ENCODE peak calls at places on chromosomes 13 and 19, in four cellular contexts. H is HepG2, Y is GM12878, Q is K562. F is an unnamed sample.

GRCh38 chr19:41753159-41753558 is 2.2 kb upstream of the CEACAM6 start:
- DNase-seq in H (peak; percentile 6), Q (peak; percentile 69), Y (no peak), F (peak; percentile 85)

GRCh38 chr13:51793570-51794273 is 10.2 kb downstream of the DHRS12 start:
- DNase-seq in Y (peak; percentile 70), Q (peak; percentile 29), H (no peak), F (no peak)

GRCh38 chr13:20197361-20197834 is 4.7 kb upstream of the GJB2 start:
- DNase-seq in H (peak; percentile 41), Q (peak; percentile 17), Y (no peak), F (no peak)

GRCh38 chr19:45769054-45769782 is at the start of gene SIX5:
- DNase-seq in Q (peak; percentile 95), Y (peak; percentile 89), H (peak; percentile 95), F (peak; percentile 96)

GRCh38 chr19:47676811-47677210 is 36.4 kb upstream of the EHD2 start:
- DNase-seq in Y (no peak), H (no peak), Q (no peak), F (no peak)

GRCh38 chr13:89457977-89458376 is 1786.8 kb downstream of the SLITRK5 start:
- DNase-seq in H (no peak), Y (no peak), Q (no peak), F (no peak)

GRCh38 chr19:9835507-9835949 is 410 bp downstream of the PIN1 start:
- DNase-seq in H (no peak), Q (no peak), Y (no peak), F (no peak)

GRCh38 chr13:31236211-31236786 is 36.5 kb downstream of the B3GLCT start:
- DNase-seq in Y (no peak), H (peak; percentile 31), Q (peak; percentile 14), F (no peak)

GRCh38 chr19:43623889-43624670 is 4.7 kb upstream of the ZNF428 start:
- DNase-seq in Y (no peak), H (no peak), Q (peak; percentile 93), F (peak; percentile 86)

GRCh38 chr13:81058211-81058915 is 717.4 kb upstream of the SPRY2 start:
- DNase-seq in Q (no peak), H (no peak), Y (no peak), F (no peak)

GRCh38 chr19:18590273-18591272 is 2.0 kb downstream of the REX1BD start:
- DNase-seq in Y (no peak), H (peak; percentile 76), Q (peak; percentile 74), F (peak; percentile 93)

GRCh38 chr13:30301827-30302226 is 5.5 kb downstream of the KATNAL1 start:
- DNase-seq in H (no peak), Y (no peak), Q (no peak), F (no peak)

GRCh38 chr13:64248371-64249065 is 2832.9 kb upstream of the PCDH20 start:
- DNase-seq in H (no peak), Q (no peak), Y (no peak), F (no peak)

GRCh38 chr13:49996166-49996915 is 501 bp upstream of the TRIM13 start:
- DNase-seq in Q (peak; percentile 87), H (peak; percentile 56), Y (peak; percentile 39), F (peak; percentile 89)

GRCh38 chr19:14516048-14516534 is 2.1 kb downstream of the DNAJB1 start:
- DNase-seq in Q (no peak), Y (no peak), H (no peak), F (no peak)

GRCh38 chr13:102914629-102914935 is 68.8 kb downstream of the ERCC5 start:
- DNase-seq in Q (no peak), Y (no peak), H (no peak), F (no peak)

GRCh38 chr19:19777692-19778091 is 43.9 kb downstream of the ZNF506 start:
- DNase-seq in H (no peak), Y (no peak), Q (no peak), F (no peak)

GRCh38 chr19:44573647-44574046 is 39.7 kb upstream of the IGSF23 start:
- DNase-seq in Q (no peak), Y (no peak), H (no peak), F (no peak)

GRCh38 chr19:14519860-14520407 is 1.7 kb upstream of the DNAJB1 start:
- DNase-seq in Q (no peak), Y (no peak), H (peak; percentile 99), F (no peak)

GRCh38 chr19:54029930-54030490 is 33.7 kb downstream of the VSTM1 start:
- DNase-seq in Q (peak; percentile 63), H (peak; percentile 72), Y (no peak), F (peak; percentile 50)

GRCh38 chr19:40592170-40592569 is 9.0 kb upstream of the LTBP4 start:
- DNase-seq in Y (no peak), H (peak; percentile 36), Q (no peak), F (no peak)

GRCh38 chr13:112452380-112453206 is 76.4 kb downstream of the SPACA7 start:
- DNase-seq in H (no peak), Y (no peak), Q (no peak), F (no peak)

GRCh38 chr19:10566658-10567410 is 1.0 kb upstream of the KRI1 start:
- DNase-seq in Y (peak; percentile 82), H (no peak), Q (no peak), F (no peak)

GRCh38 chr19:29544656-29545360 is 19.0 kb downstream of the VSTM2B start:
- DNase-seq in H (no peak), Q (no peak), Y (no peak), F (peak; percentile 31)

GRCh38 chr13:50400930-50401553 is 385.8 kb downstream of the KCNRG start:
- DNase-seq in Y (no peak), H (peak; percentile 5), Q (no peak), F (no peak)

GRCh38 chr19:31347828-31348314 is 1.4 kb downstream of the TSHZ3 start:
- DNase-seq in H (no peak), Q (no peak), Y (no peak), F (no peak)

GRCh38 chr19:35056513-35057063 is 15.1 kb downstream of the HPN start:
- DNase-seq in H (no peak), Y (no peak), Q (no peak), F (no peak)
- TF ChIP-seq BRCA1 in H (no peak), Y (no peak), Q (no peak), F (no peak)

DNA sequence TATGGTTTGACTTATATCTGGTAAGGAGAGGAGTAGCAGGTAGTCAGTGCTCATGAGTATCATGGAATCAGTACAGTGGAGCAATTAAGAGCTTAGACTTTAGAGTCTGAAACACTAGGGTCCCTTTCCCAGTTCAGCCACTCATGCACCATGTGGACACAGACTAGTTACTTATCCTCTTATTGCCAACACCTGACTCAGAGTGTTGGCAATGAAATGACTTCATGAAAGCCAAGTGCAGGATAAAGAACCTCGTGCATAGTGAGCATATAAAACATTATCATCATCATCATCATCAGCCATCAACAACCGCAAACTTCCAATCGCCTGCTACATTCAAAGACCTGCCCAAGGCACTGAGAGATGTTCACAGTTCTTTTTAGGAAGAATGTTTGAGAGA is 164.2 kb downstream of the FOXO1 start:
- DNase-seq in Y (no peak), H (no peak), Q (no peak), F (no peak)
- TF ChIP-seq BRCA1 in Y (no peak), H (no peak), Q (no peak), F (no peak)

GRCh38 chr13:101217086-101217485 is 199.2 kb downstream of the NALCN start:
- DNase-seq in Q (no peak), H (no peak), Y (no peak), F (no peak)
- TF ChIP-seq BRCA1 in Q (no peak), H (no peak), Y (no peak), F (no peak)

GRCh38 chr13:34087791-34088190 is 269.8 kb downstream of the RFC3 start:
- DNase-seq in H (no peak), Q (no peak), Y (no peak), F (no peak)

GRCh38 chr13:34085199-34085598 is 267.2 kb downstream of the RFC3 start:
- DNase-seq in Q (no peak), H (no peak), Y (no peak), F (no peak)

DNA sequence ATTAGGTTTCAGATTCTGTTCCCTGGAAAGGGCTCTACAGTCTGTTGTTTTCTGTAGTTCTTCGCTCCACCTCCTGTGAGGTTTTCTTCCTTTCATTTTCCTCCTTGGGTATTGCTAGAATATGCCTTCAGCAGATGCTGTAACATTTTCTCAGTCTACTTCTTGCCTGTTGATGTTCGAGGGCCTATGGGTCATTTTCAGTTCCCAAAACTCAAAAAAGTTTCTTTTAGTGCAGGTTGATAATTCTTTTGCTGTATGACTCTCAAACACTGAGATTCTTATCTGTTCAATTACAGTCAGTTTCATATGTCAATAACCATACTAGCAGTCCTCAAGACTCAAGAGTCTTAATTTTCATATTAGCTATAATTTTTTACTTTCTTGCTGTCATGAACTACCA is 268.3 kb downstream of the RFC3 start:
- DNase-seq in Q (no peak), H (no peak), Y (peak; percentile 31), F (no peak)
- TF ChIP-seq BRCA1 in Q (no peak), H (no peak), Y (no peak), F (no peak)

DNA sequence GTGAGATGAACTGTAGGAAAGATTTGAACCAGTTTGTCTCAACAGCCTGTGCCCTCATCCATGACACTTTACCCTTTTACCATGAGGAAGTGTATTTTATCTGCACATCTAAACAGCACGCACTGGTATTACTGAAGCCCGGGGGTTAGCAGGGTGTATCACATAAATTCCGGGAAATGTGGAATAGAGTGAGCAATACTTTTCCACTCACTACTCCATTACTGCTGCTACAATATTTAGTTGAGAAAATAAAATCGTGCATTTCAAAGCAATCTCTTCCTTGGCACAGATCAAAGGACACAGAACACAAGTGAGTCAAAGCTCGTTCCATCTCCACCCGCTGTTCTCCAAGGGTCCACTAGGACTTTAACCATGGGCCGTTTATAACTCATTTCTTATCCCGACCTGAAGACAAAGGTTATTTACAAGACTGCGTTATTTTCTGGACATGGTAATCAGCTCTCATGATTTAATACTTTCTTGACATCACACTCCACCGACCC is 35.2 kb downstream of the STK24 start:
- DNase-seq in Y (no peak), Q (no peak), H (no peak), F (no peak)
- TF ChIP-seq BRCA1 in Y (no peak), Q (no peak), H (no peak), F (no peak)

GRCh38 chr13:35906636-35907035 is 224.5 kb downstream of the DCLK1 start:
- DNase-seq in H (no peak), Q (no peak), Y (no peak), F (peak; percentile 33)

GRCh38 chr13:35908221-35908620 is 223.0 kb downstream of the DCLK1 start:
- DNase-seq in H (no peak), Q (no peak), Y (no peak), F (no peak)

GRCh38 chr13:35912841-35913240 is 218.3 kb downstream of the DCLK1 start:
- DNase-seq in Y (no peak), H (no peak), Q (no peak), F (no peak)

GRCh38 chr13:35914662-35915061 is 216.5 kb downstream of the DCLK1 start:
- DNase-seq in Y (no peak), H (no peak), Q (no peak), F (no peak)

GRCh38 chr13:35909837-35910236 is 221.3 kb downstream of the DCLK1 start:
- DNase-seq in H (no peak), Q (no peak), Y (no peak), F (peak; percentile 42)
- TF ChIP-seq BRCA1 in H (no peak), Q (no peak), Y (no peak), F (no peak)